ENCODE peak calls at places on chromosomes 5 and 9, in nine cellular contexts. F is PC-3, L is cardiac muscle cell, C is left ventricle myocardium inferior, O is fibroblast of mammary gland, V is endothelial cell, S is lung, J is transverse colon, B is A673. W is an unnamed sample.

GRCh38 chr5:457195-457961 is 14.4 kb downstream of the EXOC3 start:
- DNase-seq in F (no peak), O (no peak), L (no peak), V (no peak), J (peak; percentile 5), C (no peak), B (no peak), S (no peak), W (no peak)

GRCh38 chr9:88991066-88992030 is at the start of gene S1PR3:
- DNase-seq in L (peak; percentile 81), B (peak; percentile 60), F (peak; percentile 36), C (peak; percentile 77), S (peak; percentile 44), V (peak; percentile 64), O (peak; percentile 54), J (peak; percentile 31), W (peak; percentile 15)

GRCh38 chr5:127802477-127802865 is 99.3 kb downstream of the CCDC192 start:
- DNase-seq in V (no peak), F (no peak), S (no peak), O (no peak), J (no peak), B (no peak), L (no peak), C (no peak), W (no peak)

GRCh38 chr5:168779333-168779732 is 200.2 kb upstream of the PANK3 start:
- DNase-seq in F (no peak), S (no peak), V (no peak), O (no peak), L (peak; percentile 65), C (no peak), B (no peak), J (no peak), W (no peak)

GRCh38 chr5:155530046-155530445 is 516.5 kb downstream of the KIF4B start:
- DNase-seq in B (peak; percentile 1), L (no peak), V (no peak), C (no peak), O (peak; percentile 69), J (no peak), S (no peak), F (no peak), W (no peak)

GRCh38 chr9:79661279-79661678 is 89.5 kb downstream of the TLE4 start:
- DNase-seq in L (no peak), S (no peak), C (no peak), J (no peak), V (no peak), O (no peak), F (no peak), B (peak; percentile 22), W (no peak)

GRCh38 chr5:65364907-65365306 is 116.8 kb downstream of the ADAMTS6 start:
- DNase-seq in S (no peak), C (no peak), J (no peak), V (no peak), F (peak; percentile 4), B (peak; percentile 5), O (peak; percentile 43), L (no peak), W (no peak)

GRCh38 chr9:69444021-69444420 is 119.0 kb downstream of the ENTREP1 start:
- DNase-seq in O (peak; percentile 92), C (no peak), B (peak; percentile 42), V (no peak), J (no peak), S (no peak), F (no peak), L (no peak), W (no peak)

GRCh38 chr9:93295031-93295430 is 111.1 kb downstream of the WNK2 start:
- DNase-seq in B (no peak), J (peak; percentile 51), F (no peak), O (peak; percentile 12), L (no peak), V (no peak), C (no peak), S (no peak), W (no peak)

GRCh38 chr5:141567513-141568117 is 51.2 kb downstream of the DIAPH1 start:
- DNase-seq in L (peak; percentile 29), S (no peak), J (no peak), B (peak; percentile 52), V (no peak), O (peak; percentile 22), F (peak; percentile 11), C (no peak), W (no peak)

GRCh38 chr5:78691073-78691960 is 42.7 kb upstream of the LHFPL2 start:
- DNase-seq in O (no peak), V (no peak), C (no peak), L (no peak), S (no peak), F (no peak), J (no peak), B (no peak), W (no peak)

DNA sequence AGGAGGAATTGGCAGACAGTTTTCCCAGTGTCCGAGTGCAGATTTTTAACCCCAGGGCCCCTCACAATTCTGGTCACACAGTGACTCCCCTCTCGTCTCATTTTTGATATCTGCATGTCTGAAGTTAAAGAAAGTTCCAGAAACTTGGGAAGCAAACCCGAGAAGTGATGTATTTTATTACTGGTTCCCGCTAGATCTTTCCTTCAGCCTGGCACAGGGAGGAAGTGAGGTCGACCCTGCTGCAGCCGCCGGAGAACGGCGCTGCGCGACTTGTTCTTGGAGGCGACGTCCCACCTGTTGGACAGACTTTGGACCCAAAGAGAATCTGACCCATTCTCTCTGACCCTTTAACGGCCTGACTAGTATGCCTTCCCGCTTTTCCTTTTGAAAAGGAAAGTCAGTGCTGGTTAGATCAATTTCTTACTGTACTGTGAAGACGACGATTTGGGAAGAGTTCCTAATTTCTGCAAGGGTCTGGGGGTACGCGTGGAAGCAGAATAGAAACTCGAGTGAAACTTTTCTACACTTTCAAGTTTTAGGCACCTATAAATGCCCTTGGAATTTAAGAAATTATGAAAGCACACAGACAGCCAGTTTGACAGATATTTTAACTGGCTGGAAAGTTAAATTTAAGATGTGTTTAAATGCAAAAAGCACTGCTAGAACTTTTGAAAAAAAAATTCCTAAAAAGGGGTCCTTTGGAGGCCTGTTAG is 748 bp downstream of the OTULIN start:
- DNase-seq in L (peak; percentile 59), F (peak; percentile 59), B (no peak), O (peak; percentile 24), C (peak; percentile 43), J (peak; percentile 65), V (peak; percentile 24), S (no peak), W (peak; percentile 36)
- TF ChIP-seq CTCF in L (no peak), F (peak; percentile 28), B (no peak), O (no peak), C (no peak), J (no peak), V (no peak), S (no peak), W (no peak)

GRCh38 chr9:97889941-97890557 is 32.3 kb downstream of the TRMO start:
- DNase-seq in L (peak; percentile 25), B (peak; percentile 65), S (no peak), V (peak; percentile 71), F (peak; percentile 41), C (no peak), O (peak; percentile 28), J (peak; percentile 37), W (peak; percentile 30)
- TF ChIP-seq CTCF in L (peak; percentile 86), B (peak; percentile 91), S (peak; percentile 14), V (peak; percentile 65), F (peak; percentile 71), C (peak; percentile 58), O (peak; percentile 77), J (peak; percentile 39), W (no peak)

GRCh38 chr9:130327070-130327780 is 61.7 kb downstream of the HMCN2 start:
- DNase-seq in B (no peak), F (no peak), S (no peak), O (no peak), C (no peak), L (peak; percentile 36), V (peak; percentile 60), J (no peak), W (no peak)
- TF ChIP-seq CTCF in B (peak; percentile 49), F (peak; percentile 39), S (no peak), O (peak; percentile 37), C (peak; percentile 27), L (peak; percentile 39), V (peak; percentile 48), J (peak; percentile 32), W (no peak)

DNA sequence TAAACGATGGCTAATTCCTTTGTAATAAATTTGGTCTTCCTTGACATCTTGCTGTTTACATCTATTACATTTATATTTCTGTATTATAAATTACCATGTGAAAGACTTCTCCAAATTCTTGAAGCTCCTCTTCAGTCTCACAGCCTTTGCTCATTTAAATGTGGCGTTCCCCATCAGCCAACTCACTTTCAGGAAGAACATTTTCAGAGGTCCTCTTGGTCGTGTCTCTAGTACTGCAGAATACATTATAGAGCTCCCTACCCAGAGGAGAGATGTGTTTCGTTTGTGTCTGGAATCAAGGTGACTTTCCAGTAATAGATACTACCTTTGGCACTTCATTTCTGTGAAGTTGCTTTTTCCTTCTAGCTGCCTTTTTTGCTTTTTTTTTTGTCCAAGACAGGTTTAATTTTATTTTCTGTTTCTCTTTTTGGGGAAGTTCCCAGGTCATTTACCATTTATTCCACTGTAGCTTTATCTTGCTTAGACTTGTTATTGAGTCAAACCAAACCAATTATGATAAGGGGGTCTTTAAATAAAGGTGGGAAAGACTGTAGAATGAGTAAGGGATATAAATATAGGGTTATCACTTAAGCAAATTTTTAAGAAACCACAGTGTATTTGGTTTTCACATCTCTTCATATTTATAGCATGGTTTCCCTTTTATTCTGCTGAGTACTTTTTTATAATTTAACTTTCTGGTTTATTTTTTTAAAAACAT is 12.8 kb downstream of the UBE2B start:
- DNase-seq in B (no peak), F (no peak), C (no peak), L (no peak), J (no peak), V (no peak), O (no peak), S (no peak), W (no peak)
- TF ChIP-seq CTCF in B (no peak), F (no peak), C (no peak), L (no peak), J (no peak), V (no peak), O (no peak), S (no peak), W (no peak)

DNA sequence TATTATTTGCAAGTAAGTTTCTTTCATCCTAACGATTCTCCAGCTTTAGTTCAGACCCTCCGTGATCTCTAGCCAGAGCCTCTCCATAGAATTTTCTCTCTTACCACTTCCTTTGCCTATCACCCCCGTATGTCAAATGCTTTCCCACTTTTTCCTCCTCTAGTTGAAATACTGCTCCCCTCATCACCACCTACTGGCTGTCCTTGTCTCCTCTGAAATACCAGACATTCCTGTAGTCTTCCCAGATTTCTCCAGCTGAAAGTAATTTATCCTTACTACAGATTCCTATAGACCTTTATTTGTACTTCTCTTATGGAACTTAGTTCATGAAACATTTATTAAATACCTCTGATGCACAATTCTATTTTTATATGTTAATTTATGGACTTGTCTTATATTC is 36.0 kb upstream of the GLIPR2 start:
- DNase-seq in F (no peak), J (no peak), B (no peak), O (peak; percentile 23), C (no peak), V (no peak), S (no peak), L (peak; percentile 13), W (no peak)
- TF ChIP-seq CTCF in F (no peak), J (no peak), B (no peak), O (peak; percentile 13), C (no peak), V (no peak), S (no peak), L (peak; percentile 14), W (no peak)

W was measured in Calu3.